ENCODE peak calls at places on chromosomes 6 and 20, in four cellular contexts. F is AG09309, T is astrocyte of the cerebellum, G is left ventricle myocardium inferior. K is an unnamed sample.

GRCh38 chr6:105326838-105327745 is 75.8 kb downstream of the PREP start:
- DNase-seq in F (no peak), T (no peak), G (no peak), K (no peak)

GRCh38 chr20:9884061-9884460 is 45.2 kb upstream of the PAK5 start:
- DNase-seq in F (no peak), T (no peak), G (no peak), K (no peak)

GRCh38 chr6:120147218-120147871 is 797.8 kb upstream of the MAN1A1 start:
- DNase-seq in F (no peak), T (no peak), G (no peak), K (no peak)

GRCh38 chr20:53032021-53033001 is 60.2 kb downstream of the TSHZ2 start:
- DNase-seq in F (peak), T (no peak), G (no peak), K (peak)

GRCh38 chr6:114119056-114119455 is 148.1 kb upstream of the HDAC2 start:
- DNase-seq in F (no peak), T (no peak), G (no peak), K (no peak)

GRCh38 chr6:2034256-2034655 is 211.1 kb downstream of the GMDS start:
- DNase-seq in F (no peak), T (no peak), G (no peak), K (no peak)

GRCh38 chr6:135990437-135990836 is 138.9 kb downstream of the PDE7B start:
- DNase-seq in F (no peak), T (no peak), G (no peak), K (no peak)

GRCh38 chr6:129163551-129163950 is 280.6 kb downstream of the LAMA2 start:
- DNase-seq in F (no peak), T (no peak), G (no peak), K (no peak)

GRCh38 chr6:37673436-37673835 is 24.2 kb downstream of the MDGA1 start:
- DNase-seq in F (no peak), T (no peak), G (no peak), K (no peak)

GRCh38 chr20:47790032-47790965 is 5.0 kb upstream of the SULF2 start:
- DNase-seq in F (peak), T (peak), G (no peak), K (no peak)

GRCh38 chr6:130018830-130019795 is 732 bp downstream of the L3MBTL3 start:
- DNase-seq in F (no peak), T (no peak), G (peak), K (no peak)

GRCh38 chr6:139373154-139373927 is 1.1 kb downstream of the CITED2 start:
- DNase-seq in F (no peak), T (no peak), G (peak), K (no peak)
- TF ChIP-seq CTCF in F (peak), T (no peak), G (peak), K (no peak)

DNA sequence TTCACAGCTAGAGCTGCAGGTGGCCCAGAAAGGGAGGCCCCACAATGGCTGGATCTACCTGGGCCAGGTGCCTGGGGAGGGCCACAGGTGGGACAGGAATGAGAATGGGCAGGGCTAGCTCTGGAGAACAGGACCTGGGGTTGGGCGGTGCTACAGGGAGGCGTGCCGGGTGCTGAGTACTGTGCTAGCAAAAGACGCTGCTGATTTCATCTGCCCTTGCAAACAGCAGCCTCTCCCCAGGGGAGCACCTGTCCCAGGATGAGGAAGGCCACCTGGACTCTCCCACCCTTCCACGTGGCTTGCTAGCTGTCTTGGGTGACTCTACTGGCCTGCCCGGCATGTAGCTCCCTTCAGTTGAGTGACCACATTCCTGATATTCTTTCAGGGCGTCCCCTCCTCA is 6.6 kb upstream of the YTHDF1 start:
- DNase-seq in F (no peak), T (no peak), G (no peak), K (no peak)
- H3K4me3 ChIP-seq in F (no peak), T (no peak), G (no peak), K (no peak)

DNA sequence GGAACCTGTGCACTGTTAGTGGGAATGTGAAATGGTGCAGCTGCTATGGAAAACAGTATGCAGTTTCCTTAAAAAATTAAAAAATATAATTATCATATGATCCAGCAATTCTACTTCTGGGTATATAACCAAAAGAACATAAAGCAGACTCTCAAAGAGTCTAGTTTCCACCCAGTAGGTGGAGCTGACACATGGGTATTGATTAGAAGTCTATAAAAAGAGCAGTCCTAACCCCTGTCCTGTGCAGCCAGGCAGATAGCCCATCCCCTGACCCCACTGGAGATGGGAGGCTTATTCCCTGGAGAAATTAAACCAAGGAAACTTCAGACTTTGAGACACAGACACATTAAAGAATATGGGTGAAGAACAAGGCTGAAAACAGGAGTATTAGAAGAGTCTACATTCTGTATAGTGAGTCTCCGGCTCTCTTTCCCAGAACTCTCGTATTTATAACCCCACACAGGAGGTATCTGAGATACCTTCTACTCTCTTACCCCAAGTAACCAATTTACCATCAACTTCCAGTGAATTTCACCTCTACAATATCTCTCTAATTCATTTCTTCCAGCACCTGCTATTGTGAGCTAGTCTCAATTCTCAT is 92.3 kb downstream of the SEL1L2 start:
- DNase-seq in F (no peak), T (no peak), G (no peak), K (no peak)
- TF ChIP-seq CTCF in F (no peak), T (no peak), G (no peak), K (peak)

GRCh38 chr20:33826270-33826897 is 15.2 kb downstream of the CHMP4B start:
- DNase-seq in F (no peak), T (no peak), G (no peak), K (no peak)
- H3K4me3 ChIP-seq in F (no peak), T (no peak), G (no peak), K (no peak)

K was measured in epithelial cell of proximal tubule.